ENCODE peak calls at places on chromosomes 4 and X, in five cellular contexts. Z, O, P, G and Q are unnamed samples.

GRCh38 chr4:145406970-145407369 is 74.7 kb upstream of the SMAD1 start:
- DNase-seq in Z (no peak), O (no peak), P (no peak), G (no peak), Q (no peak)

GRCh38 chr4:3204021-3204431 is 44.9 kb upstream of the MSANTD1 start:
- DNase-seq in Z (no peak), O (no peak), P (no peak), G (peak; percentile 35), Q (no peak)

GRCh38 chr4:22653752-22654151 is 39.0 kb upstream of the GBA3 start:
- DNase-seq in Z (no peak), O (no peak), P (no peak), G (no peak), Q (no peak)

GRCh38 chr4:40301592-40301991 is 33.5 kb upstream of the CHRNA9 start:
- DNase-seq in Z (no peak), O (no peak), P (no peak), G (no peak), Q (no peak)

GRCh38 chrX:2931612-2932011 is 2.5 kb upstream of the ARSD start:
- DNase-seq in Z (no peak), O (no peak), P (no peak), G (no peak), Q (no peak)

GRCh38 chr4:62644372-62644771 is 1444.2 kb downstream of the ADGRL3 start:
- DNase-seq in Z (no peak), O (no peak), P (peak; percentile 19), G (no peak), Q (no peak)

GRCh38 chr4:148090029-148090428 is 352.2 kb downstream of the NR3C2 start:
- DNase-seq in Z (no peak), O (no peak), P (no peak), G (no peak), Q (no peak)

GRCh38 chrX:105829006-105829405 is 6.7 kb downstream of the NRK start:
- DNase-seq in Z (no peak), O (no peak), P (no peak), G (no peak), Q (no peak)

GRCh38 chr4:24980064-24980690 is 50.6 kb downstream of the LGI2 start:
- DNase-seq in Z (no peak), O (peak; percentile 73), P (peak; percentile 79), G (peak; percentile 65), Q (no peak)

GRCh38 chr4:170214731-170215130 is 125.0 kb upstream of the AADAT start:
- DNase-seq in Z (no peak), O (no peak), P (no peak), G (no peak), Q (no peak)

GRCh38 chr4:120940547-120940946 is 18.0 kb upstream of the PRDM5 start:
- DNase-seq in Z (no peak), O (no peak), P (no peak), G (no peak), Q (no peak)

GRCh38 chrX:130080791-130081367 is 29.4 kb downstream of the ELF4 start:
- DNase-seq in Z (no peak), O (no peak), P (no peak), G (no peak), Q (no peak)

GRCh38 chr4:81635747-81636146 is 164.0 kb upstream of the RASGEF1B start:
- DNase-seq in Z (no peak), O (peak; percentile 15), P (peak; percentile 38), G (no peak), Q (peak; percentile 79)

GRCh38 chr4:71231073-71231752 is 107.6 kb upstream of the SLC4A4 start:
- DNase-seq in Z (peak; percentile 89), O (peak; percentile 87), P (peak; percentile 33), G (peak; percentile 28), Q (peak; percentile 91)

GRCh38 chrX:105698386-105698785 is 124.0 kb upstream of the NRK start:
- DNase-seq in Z (no peak), O (no peak), P (no peak), G (no peak), Q (no peak)

GRCh38 chrX:74325130-74326059 is 21.4 kb downstream of the ZCCHC13 start:
- DNase-seq in Z (no peak), O (no peak), P (no peak), G (no peak), Q (no peak)

GRCh38 chr4:186168750-186169149 is 22.6 kb upstream of the CYP4V2 start:
- DNase-seq in Z (no peak), O (no peak), P (peak; percentile 3), G (no peak), Q (no peak)

GRCh38 chr4:4386736-4387392 is at the start of gene NSG1:
- DNase-seq in Z (peak; percentile 36), O (peak; percentile 25), P (peak; percentile 53), G (peak; percentile 42), Q (no peak)

GRCh38 chr4:151169900-151170299 is 70.5 kb downstream of the RPS3A start:
- DNase-seq in Z (no peak), O (no peak), P (no peak), G (no peak), Q (no peak)

GRCh38 chr4:90159193-90159592 is 32.0 kb downstream of the CCSER1 start:
- DNase-seq in Z (no peak), O (no peak), P (no peak), G (no peak), Q (no peak)

GRCh38 chr4:173273956-173274355 is 60.2 kb downstream of the HMGB2 start:
- DNase-seq in Z (no peak), O (no peak), P (no peak), G (no peak), Q (no peak)

GRCh38 chr4:118284169-118284568 is 68.6 kb downstream of the PRSS12 start:
- DNase-seq in Z (no peak), O (no peak), P (no peak), G (no peak), Q (no peak)

GRCh38 chr4:10243856-10244255 is 127.3 kb upstream of the WDR1 start:
- DNase-seq in Z (no peak), O (no peak), P (no peak), G (no peak), Q (no peak)

GRCh38 chrX:43504394-43504793 is 151.7 kb upstream of the MAOA start:
- DNase-seq in Z (no peak), O (no peak), P (peak; percentile 23), G (no peak), Q (no peak)

GRCh38 chr4:166315721-166316467 is 442.9 kb downstream of the TLL1 start:
- DNase-seq in Z (no peak), O (no peak), P (no peak), G (no peak), Q (no peak)

GRCh38 chrX:84047339-84047738 is 140.7 kb downstream of the RPS6KA6 start:
- DNase-seq in Z (no peak), O (no peak), P (no peak), G (no peak), Q (no peak)

GRCh38 chrX:37846934-37847732 is at the start of gene DYNLT3:
- DNase-seq in Z (peak; percentile 82), O (peak; percentile 82), P (peak; percentile 88), G (peak; percentile 74), Q (peak; percentile 90)

GRCh38 chr4:77047037-77047436 is 28.8 kb downstream of the CCNI start:
- DNase-seq in Z (no peak), O (no peak), P (peak; percentile 38), G (no peak), Q (no peak)

GRCh38 chr4:182928061-182928460 is 10.9 kb upstream of the DCTD start:
- DNase-seq in Z (no peak), O (no peak), P (no peak), G (no peak), Q (no peak)

GRCh38 chr4:82099863-82100579 is 273.8 kb downstream of the HNRNPD start:
- DNase-seq in Z (no peak), O (no peak), P (peak; percentile 13), G (no peak), Q (no peak)

DNA sequence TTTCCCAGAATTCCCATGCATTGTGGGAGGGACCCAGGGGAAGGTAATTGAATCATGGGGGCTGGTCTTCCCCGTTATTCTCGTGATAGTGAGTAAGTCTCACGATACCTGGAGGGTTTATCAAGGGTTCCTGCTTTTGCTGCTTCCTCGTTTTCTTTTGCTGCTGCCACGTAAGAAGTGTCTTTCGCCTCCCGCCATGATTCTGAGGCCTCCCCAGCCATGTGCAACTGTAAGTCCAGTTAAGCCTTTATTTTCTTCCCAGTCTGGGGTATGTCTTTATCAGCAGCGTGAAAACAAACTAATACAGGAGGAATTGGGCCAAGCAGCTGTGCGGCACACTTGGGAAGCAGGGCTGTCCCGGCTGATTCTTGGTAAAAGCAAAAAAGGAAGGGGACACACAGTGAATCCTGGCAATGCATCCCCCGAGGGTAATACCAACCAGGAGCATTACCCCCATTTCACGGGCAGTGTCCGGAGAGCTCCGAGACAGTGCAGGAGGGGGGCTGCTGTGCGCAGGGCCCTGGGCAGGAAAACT is 185.7 kb downstream of the AFAP1 start:
- DNase-seq in Z (no peak), O (no peak), P (no peak), G (no peak), Q (no peak)
- H3K27ac ChIP-seq in Z (no peak overlapping the region), O (no peak overlapping the region), P (no peak overlapping the region), G (no peak overlapping the region), Q (no peak overlapping the region)

GRCh38 chrX:13086076-13086475 is 41.7 kb upstream of the FAM9C start:
- DNase-seq in Z (no peak), O (no peak), P (no peak), G (no peak), Q (no peak)
- H3K4me3 ChIP-seq in Z (no peak overlapping the region), O (no peak overlapping the region), P (no peak overlapping the region), G (no peak overlapping the region), Q (no peak overlapping the region)

DNA sequence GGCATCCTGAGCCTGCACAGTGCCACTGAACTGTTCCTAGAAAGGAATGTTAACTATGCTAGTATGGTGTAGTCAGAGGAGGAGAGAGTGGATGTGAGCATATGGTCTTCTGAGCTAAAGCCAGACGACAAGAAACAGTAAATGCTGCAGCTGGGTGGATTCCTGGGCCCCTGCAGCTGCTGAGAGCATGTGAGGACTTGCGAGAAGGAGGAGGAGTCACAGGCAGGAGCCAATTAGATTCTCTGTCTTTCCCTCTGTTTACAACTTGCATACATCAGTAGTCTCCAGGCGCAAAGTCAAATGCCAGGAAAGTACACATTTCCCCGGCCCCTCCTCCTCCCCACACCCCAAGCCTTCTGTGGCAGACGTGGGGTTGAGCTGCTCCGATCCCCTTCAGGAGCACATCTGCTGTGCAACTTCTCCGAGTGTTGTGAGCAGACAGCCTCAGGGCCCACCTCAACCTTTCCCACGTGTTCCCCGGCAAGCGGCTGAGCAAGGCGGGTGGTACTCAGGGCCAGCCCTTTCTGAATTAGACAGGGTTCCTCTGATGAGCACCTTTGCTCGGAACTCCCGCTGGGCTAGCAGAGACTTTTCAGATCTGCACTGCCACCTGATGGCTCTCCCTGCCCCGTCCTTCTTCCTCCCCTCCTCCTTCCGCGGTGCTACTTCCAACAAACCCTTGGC is 108.7 kb upstream of the ATP6AP2 start:
- DNase-seq in Z (no peak), O (peak; percentile 14), P (peak; percentile 87), G (peak; percentile 34), Q (peak; percentile 37)
- TF ChIP-seq CTCF in Z (no peak), O (peak; percentile 25), P (peak; percentile 43), G (no peak), Q (peak; percentile 8)

DNA sequence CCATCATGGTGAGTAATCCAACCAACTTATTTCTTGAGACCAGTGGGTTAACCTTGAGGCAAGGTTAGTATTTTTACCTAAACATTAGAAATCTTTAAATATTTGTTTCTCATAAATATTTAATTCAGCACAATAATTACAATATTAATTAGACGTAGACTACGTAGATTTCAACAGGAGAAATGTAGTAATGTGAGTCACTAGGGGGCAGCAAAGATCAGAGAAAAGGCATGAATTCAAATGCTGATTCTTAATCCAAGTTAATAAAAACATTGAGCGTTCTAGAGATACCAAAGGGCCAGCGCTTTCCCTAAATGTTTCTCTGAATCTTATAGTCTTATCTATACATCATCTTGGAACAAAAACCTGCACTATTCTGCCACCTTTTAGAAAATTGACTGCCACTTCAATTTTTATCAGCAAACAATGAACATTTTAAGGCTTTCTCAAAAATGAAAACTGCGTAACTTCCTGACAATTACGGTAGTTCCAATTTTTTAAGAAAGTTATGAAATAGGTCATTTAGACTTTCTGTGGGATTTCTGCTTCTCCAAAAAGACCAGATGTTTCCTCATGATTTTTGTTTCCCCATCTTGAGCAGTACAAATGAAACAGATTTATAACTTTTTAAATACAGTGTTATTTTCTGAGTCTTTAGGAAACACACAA is 180.7 kb downstream of the GASK1B start:
- DNase-seq in Z (no peak), O (peak; percentile 73), P (peak; percentile 84), G (peak; percentile 65), Q (no peak)
- H3K27ac ChIP-seq in Z (peak overlapping the region; percentile 42), O (peak overlapping the region; percentile 75), P (peak overlapping the region; percentile 52), G (peak overlapping the region; percentile 64), Q (peak overlapping the region; percentile 66)